ENCODE peak calls at places on chromosomes 2 and 18, in six cellular contexts. B is tibial nerve, R is sigmoid colon, G is stomach, W is GM12878, F is ovary. U is an unnamed sample.

GRCh38 chr2:232885264-232885961 is 15.3 kb downstream of the SNORC start:
- DNase-seq in B (peak; percentile 10), R (no peak), G (no peak), W (no peak), F (no peak), U (no peak)

GRCh38 chr2:70340921-70341765 is 39.3 kb upstream of the FAM136A start:
- DNase-seq in B (no peak), R (no peak), G (no peak), W (no peak), F (no peak), U (no peak)

GRCh38 chr2:26632624-26633185 is 8.5 kb downstream of the CIB4 start:
- DNase-seq in B (no peak), R (no peak), G (no peak), W (no peak), F (no peak), U (no peak)

GRCh38 chr2:56297671-56298070 is 113.9 kb downstream of the CCDC85A start:
- DNase-seq in B (no peak), R (no peak), G (no peak), W (no peak), F (no peak), U (no peak)

GRCh38 chr2:239800785-239801184 is 224.4 kb downstream of the NDUFA10 start:
- DNase-seq in B (no peak), R (peak; percentile 24), G (peak; percentile 17), W (no peak), F (no peak), U (no peak)

GRCh38 chr2:6027066-6027465 is 334.9 kb downstream of the SOX11 start:
- DNase-seq in B (no peak), R (no peak), G (no peak), W (no peak), F (no peak), U (no peak)

GRCh38 chr2:165163771-165164170 is 40.1 kb downstream of the SCN3A start:
- DNase-seq in B (no peak), R (no peak), G (no peak), W (no peak), F (no peak), U (no peak)

GRCh38 chr18:76686737-76687231 is 135.6 kb upstream of the ZNF236 start:
- DNase-seq in B (peak; percentile 52), R (peak; percentile 84), G (peak; percentile 68), W (peak; percentile 15), F (peak; percentile 85), U (no peak)

GRCh38 chr2:939936-940620 is 10.6 kb upstream of the SNTG2 start:
- DNase-seq in B (no peak), R (no peak), G (no peak), W (no peak), F (no peak), U (no peak)

GRCh38 chr2:133197156-133197555 is 371.1 kb downstream of the NCKAP5 start:
- DNase-seq in B (no peak), R (no peak), G (no peak), W (no peak), F (no peak), U (no peak)
- TF ChIP-seq EP300 in B (no peak), R (no peak), G (no peak), W (no peak), F (no peak), U (no peak)

GRCh38 chr2:133760366-133760765 is 192.1 kb upstream of the NCKAP5 start:
- DNase-seq in B (no peak), R (no peak), G (no peak), W (no peak), F (no peak), U (no peak)
- H3K9me3 ChIP-seq in B (no peaks in the 10 kb centered on the region), R (no peaks in the 10 kb centered on the region), G (no peaks in the 10 kb centered on the region), W (no peaks in the 10 kb centered on the region), F (no peaks in the 10 kb centered on the region), U (no peaks in the 10 kb centered on the region)

DNA sequence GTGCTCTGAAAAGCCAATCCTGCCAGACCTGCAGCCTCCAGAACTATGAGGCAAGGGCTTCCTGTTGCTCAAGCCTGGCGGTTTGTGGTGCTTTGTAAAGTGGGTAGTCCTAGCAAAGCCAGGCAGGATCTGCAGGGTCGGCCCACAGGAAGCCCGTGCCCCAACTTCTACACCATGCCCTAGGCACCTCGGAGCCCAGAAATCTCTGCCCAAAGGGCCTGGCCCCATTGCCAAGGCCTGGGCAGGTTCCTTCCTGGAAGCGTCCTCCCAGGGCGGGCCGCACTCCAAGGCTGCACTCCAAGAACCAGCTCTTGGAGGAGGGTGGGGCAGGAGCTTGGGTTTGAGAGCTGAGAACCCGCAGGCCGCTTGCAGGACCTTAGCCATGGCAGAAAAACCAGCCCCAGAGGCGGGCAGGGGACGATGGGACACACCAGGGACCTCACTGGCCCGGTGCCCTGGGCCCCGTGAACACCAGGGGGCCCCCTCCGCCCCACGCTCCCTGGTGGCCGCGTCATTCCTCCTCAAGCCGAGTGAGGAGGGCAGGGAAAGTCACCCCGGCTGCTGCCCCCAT is 37.2 kb upstream of the ID2 start:
- DNase-seq in B (no peak), R (peak; percentile 60), G (no peak), W (no peak), F (no peak), U (no peak)
- TF ChIP-seq CTCF in B (no peak), R (no peak), G (no peak), W (no peak), F (no peak), U (no peak)

DNA sequence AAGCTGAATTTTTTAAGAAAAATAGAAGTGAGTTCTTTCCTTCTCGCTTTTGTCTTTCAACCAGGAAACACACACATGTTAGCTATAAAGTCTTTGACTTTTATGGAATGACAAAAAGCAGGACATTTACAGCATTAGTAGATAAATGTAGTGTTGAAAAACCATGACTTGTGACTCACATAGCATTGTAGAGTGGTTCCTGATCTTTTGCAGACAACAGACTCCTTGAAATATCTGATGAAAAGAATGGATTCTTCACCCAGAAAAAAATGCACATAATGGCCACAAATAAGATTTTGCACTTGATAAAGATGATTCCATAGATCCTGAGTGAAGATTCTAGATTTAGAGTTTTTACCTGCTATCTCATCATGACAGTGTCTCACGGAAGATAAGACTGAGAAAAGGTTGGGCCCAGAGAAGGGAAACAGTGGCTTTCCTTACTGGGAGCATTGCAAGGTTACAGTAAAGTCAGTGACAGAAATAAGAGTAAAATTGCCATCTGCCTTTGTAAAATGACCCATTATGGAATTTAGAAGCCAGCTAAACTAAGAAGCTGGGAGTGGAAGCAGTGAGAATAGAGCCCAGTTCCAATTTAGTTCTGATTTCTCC is 14.0 kb downstream of the SMARCAL1 start:
- DNase-seq in B (no peak), R (no peak), G (no peak), W (no peak), F (no peak), U (no peak)
- TF ChIP-seq EP300 in B (no peak), R (no peak), G (no peak), W (no peak), F (no peak), U (no peak)

GRCh38 chr18:78082776-78083175 is 833.1 kb downstream of the GALR1 start:
- DNase-seq in B (no peak), R (no peak), G (no peak), W (no peak), F (no peak), U (no peak)

GRCh38 chr18:78087338-78087737 is 837.7 kb downstream of the GALR1 start:
- DNase-seq in B (no peak), R (no peak), G (no peak), W (no peak), F (no peak), U (no peak)

GRCh38 chr18:78080761-78081160 is 831.1 kb downstream of the GALR1 start:
- DNase-seq in B (no peak), R (no peak), G (no peak), W (no peak), F (no peak), U (no peak)

GRCh38 chr18:78086931-78087330 is 837.3 kb downstream of the GALR1 start:
- DNase-seq in B (no peak), R (no peak), G (no peak), W (no peak), F (no peak), U (no peak)

DNA sequence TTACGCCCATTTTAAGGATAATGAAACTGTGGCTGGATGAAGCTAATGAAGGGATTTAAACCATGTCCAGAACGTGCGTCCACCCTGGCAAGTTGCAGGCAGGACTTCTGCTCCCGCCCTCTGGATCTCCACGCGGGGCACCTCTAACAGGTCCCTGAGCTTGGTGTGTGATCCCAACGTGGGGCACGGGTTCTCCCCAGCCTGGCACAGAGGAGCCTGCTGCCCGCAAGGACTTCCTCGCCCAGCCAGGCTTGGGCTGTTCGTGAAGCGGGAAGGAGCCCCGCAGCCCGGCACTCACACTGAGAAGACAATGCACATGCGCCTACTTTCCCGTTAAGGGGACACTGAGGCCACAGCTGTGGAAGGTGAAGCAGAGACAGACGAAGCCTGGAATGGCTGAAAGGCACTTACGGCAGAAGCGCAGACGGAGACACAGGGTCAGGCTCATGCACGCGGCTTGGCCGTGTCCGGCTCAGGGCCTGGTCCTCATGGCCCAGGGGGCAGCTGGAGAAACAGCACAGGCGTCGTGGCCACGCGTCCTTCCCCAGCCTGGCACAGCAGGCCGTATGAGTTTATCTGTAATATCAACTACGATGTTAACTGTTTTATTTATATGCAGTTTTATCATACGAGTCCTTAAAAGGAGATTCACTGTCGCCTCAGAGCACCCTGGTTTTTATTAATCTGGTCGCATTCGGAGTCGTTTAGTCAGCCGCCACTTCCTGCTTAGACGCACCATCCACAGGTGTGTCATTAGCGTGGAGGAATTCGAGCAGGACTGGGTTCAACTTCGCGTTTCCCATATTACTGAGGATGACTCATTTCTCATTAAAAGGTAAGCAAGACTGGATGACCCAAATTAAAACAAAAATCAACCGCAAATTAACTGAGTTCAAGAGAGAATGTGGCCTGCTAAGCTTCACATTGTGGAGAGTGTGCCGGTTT is 835.9 kb downstream of the GALR1 start:
- DNase-seq in B (no peak), R (no peak), G (no peak), W (no peak), F (no peak), U (no peak)
- H3K9me3 ChIP-seq in B (no peaks in the 10 kb centered on the region), R (no peaks in the 10 kb centered on the region), G (peaks cover 10% of the 10 kb centered on the region), W (no peaks in the 10 kb centered on the region), F (no peaks in the 10 kb centered on the region), U (no peaks in the 10 kb centered on the region)

DNA sequence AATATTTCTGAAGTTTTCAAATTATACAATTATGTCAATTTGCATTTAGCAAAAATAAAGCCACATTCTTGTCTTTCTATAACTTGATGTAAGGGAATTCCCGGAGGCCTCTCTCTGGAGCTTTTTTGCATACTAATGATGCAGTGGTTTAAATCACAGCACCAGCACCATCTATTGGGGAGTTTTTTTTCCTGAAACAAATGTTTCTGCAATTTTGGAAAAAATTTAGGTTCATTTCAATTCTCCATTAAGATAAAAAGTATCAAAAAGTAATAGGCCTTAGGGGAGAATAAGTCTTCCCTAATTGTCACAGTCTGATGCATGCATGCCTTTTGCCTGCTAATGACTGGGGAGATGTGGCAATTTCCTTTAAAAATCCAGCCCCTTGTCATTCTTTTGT is 13.5 kb downstream of the CBLN2 start:
- DNase-seq in B (no peak), R (no peak), G (no peak), W (no peak), F (no peak), U (no peak)
- TF ChIP-seq CTCF in B (no peak), R (no peak), G (no peak), W (no peak), F (no peak), U (no peak)

U was measured in suprapubic skin.